ENCODE peak calls at places on chromosome 12, in six cellular contexts. G, T, Z, Q, S and V are unnamed samples.

GRCh38 chr12:93825501-93825888 is 148.3 kb downstream of the CRADD start:
- DNase-seq in G (no peak), T (no peak), Z (no peak), Q (no peak), S (no peak), V (no peak)

GRCh38 chr12:96773031-96773430 is 134.0 kb upstream of the NEDD1 start:
- DNase-seq in G (no peak), T (no peak), Z (no peak), Q (no peak), S (no peak), V (no peak)

GRCh38 chr12:1830981-1831930 is 10.9 kb downstream of the LRTM2 start:
- DNase-seq in G (peak; percentile 71), T (peak; percentile 94), Z (peak; percentile 57), Q (no peak), S (no peak), V (peak; percentile 26)

GRCh38 chr12:49626836-49627235 is 3.5 kb downstream of the PRPF40B start:
- DNase-seq in G (no peak), T (no peak), Z (no peak), Q (no peak), S (no peak), V (no peak)

GRCh38 chr12:94595152-94595551 is 55.2 kb downstream of the TMCC3 start:
- DNase-seq in G (no peak), T (no peak), Z (peak; percentile 62), Q (no peak), S (no peak), V (no peak)

GRCh38 chr12:111767362-111768158 is 827 bp downstream of the ALDH2 start:
- DNase-seq in G (no peak), T (no peak), Z (no peak), Q (no peak), S (peak; percentile 53), V (no peak)

GRCh38 chr12:70154087-70154486 is 89.1 kb upstream of the CNOT2 start:
- DNase-seq in G (no peak), T (no peak), Z (peak; percentile 59), Q (no peak), S (no peak), V (peak; percentile 14)

GRCh38 chr12:48486679-48487078 is 4.4 kb downstream of the C12orf54 start:
- DNase-seq in G (no peak), T (no peak), Z (peak; percentile 51), Q (no peak), S (no peak), V (peak; percentile 34)

DNA sequence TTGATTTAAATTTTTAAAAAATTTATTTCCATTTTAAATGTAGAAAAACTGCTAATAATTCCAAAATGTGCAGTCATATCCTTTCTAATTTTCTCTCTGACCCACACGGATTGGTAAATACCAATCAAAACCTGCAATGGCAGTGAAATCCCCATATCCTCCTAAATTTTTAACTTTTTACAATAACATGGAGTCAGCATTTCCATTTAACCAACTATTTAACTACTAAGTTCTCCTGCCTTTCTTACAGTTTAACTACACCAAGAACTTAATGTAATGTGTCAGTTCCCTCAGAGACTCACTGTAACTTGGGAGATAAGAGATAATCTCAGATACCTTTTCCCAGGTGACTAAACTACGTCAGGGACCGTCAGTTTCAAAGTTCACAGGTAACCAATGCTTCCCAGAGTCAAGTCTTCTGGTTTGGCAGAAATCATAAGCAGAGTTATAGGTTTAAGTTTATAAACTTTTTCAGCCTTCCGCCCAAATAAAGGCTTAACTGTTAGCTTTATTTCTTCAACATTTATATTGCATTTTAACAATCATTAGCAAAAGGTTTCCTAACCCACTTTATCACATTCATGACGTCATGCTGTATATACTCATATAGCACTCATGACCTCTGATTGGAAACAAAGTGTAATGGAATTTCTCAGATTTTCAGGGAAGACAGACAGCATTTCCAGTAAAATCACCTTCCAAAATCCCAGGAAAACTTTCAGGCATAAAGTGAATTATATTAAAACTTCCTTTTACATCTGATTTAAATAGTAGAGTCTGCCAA is 7.6 kb downstream of the KRAS start:
- DNase-seq in G (no peak), T (no peak), Z (no peak), Q (no peak), S (no peak), V (no peak)
- H3K27ac ChIP-seq in G (no peak overlapping the region), T (peak overlapping the region; percentile 33), Z (no peak overlapping the region), Q (no peak overlapping the region), S (peak overlapping the region; percentile 10), V (peak overlapping the region; percentile 16)

GRCh38 chr12:191541-191940 is 22.4 kb downstream of the SLC6A12 start:
- DNase-seq in G (no peak), T (no peak), Z (no peak), Q (no peak), S (no peak), V (no peak)

GRCh38 chr12:190881-191280 is 23.1 kb downstream of the SLC6A12 start:
- DNase-seq in G (no peak), T (no peak), Z (no peak), Q (no peak), S (no peak), V (no peak)

GRCh38 chr12:194276-194675 is 19.7 kb downstream of the SLC6A12 start:
- DNase-seq in G (no peak), T (no peak), Z (no peak), Q (no peak), S (no peak), V (no peak)

GRCh38 chr12:195191-195590 is 18.8 kb downstream of the SLC6A12 start:
- DNase-seq in G (no peak), T (no peak), Z (no peak), Q (no peak), S (no peak), V (no peak)

GRCh38 chr12:193282-193681 is 20.7 kb downstream of the SLC6A12 start:
- DNase-seq in G (no peak), T (no peak), Z (no peak), Q (no peak), S (no peak), V (no peak)
- H3K27ac ChIP-seq in G (no peak overlapping the region), T (no peak overlapping the region), Z (no peak overlapping the region), Q (no peak overlapping the region), S (no peak overlapping the region), V (no peak overlapping the region)

GRCh38 chr12:132164426-132164825 is 20.2 kb downstream of the NOC4L start:
- DNase-seq in G (no peak), T (no peak), Z (no peak), Q (no peak), S (no peak), V (no peak)

GRCh38 chr12:132163911-132164288 is 19.6 kb downstream of the NOC4L start:
- DNase-seq in G (peak; percentile 12), T (no peak), Z (no peak), Q (no peak), S (no peak), V (no peak)

GRCh38 chr12:132161796-132162507 is 17.7 kb downstream of the NOC4L start:
- DNase-seq in G (no peak), T (no peak), Z (no peak), Q (no peak), S (no peak), V (no peak)

GRCh38 chr12:132162508-132163031 is 18.3 kb downstream of the NOC4L start:
- DNase-seq in G (peak; percentile 32), T (no peak), Z (peak; percentile 76), Q (peak; percentile 32), S (no peak), V (no peak)

DNA sequence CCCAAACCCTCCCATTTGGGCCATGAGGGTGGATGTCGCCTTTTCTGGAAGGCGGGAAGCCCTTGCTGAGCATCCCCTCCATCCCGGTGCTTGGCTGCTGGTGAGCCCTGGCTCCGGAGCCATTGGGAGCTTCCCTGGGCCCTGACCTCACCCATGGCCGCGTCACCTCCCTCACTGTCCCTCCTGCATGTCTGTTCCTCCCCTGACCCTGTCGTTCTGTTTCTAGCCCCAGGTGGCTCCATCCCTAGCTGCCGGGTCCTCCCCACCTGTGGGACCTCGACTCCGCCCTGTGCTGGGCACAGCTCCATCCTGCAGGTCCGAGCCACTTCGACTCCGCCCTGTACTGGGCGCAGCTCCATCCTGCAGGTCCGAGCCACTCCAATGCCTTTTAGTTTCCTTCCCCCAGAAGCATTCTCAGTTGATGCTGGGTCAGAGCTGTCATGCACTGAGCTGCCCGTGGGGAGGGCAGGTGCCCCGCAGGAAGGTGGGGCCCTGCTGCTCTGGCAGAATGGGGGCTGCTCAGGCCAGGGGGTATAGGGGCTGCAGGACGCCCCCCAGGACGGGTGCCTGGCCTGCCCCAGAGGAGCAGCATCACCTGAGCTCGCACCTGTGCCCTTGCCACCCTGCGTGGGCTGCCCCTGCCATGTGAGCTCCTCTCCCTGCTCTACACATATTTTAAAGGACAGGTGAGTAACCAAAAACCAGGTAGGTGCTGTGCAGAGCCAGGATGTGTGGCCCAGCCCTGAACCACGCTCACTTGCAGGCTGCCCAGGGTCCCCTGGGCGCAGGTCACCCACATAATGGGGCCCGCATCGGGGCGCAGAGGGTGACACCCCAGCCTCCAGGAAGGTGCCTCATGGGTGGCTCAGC is 19.0 kb downstream of the NOC4L start:
- DNase-seq in G (peak; percentile 14), T (no peak), Z (no peak), Q (no peak), S (no peak), V (no peak)
- H3K27ac ChIP-seq in G (no peak overlapping the region), T (no peak overlapping the region), Z (no peak overlapping the region), Q (no peak overlapping the region), S (no peak overlapping the region), V (no peak overlapping the region)

GRCh38 chr12:57134949-57135348 is 6.7 kb downstream of the LRP1 start:
- DNase-seq in G (no peak), T (no peak), Z (no peak), Q (no peak), S (no peak), V (no peak)

GRCh38 chr12:57135939-57136338 is 7.7 kb downstream of the LRP1 start:
- DNase-seq in G (peak; percentile 83), T (no peak), Z (no peak), Q (no peak), S (no peak), V (no peak)

GRCh38 chr12:57133013-57133569 is 4.8 kb downstream of the LRP1 start:
- DNase-seq in G (no peak), T (no peak), Z (no peak), Q (no peak), S (no peak), V (no peak)

GRCh38 chr12:57133916-57134315 is 5.6 kb downstream of the LRP1 start:
- DNase-seq in G (peak; percentile 46), T (no peak), Z (no peak), Q (no peak), S (no peak), V (no peak)

DNA sequence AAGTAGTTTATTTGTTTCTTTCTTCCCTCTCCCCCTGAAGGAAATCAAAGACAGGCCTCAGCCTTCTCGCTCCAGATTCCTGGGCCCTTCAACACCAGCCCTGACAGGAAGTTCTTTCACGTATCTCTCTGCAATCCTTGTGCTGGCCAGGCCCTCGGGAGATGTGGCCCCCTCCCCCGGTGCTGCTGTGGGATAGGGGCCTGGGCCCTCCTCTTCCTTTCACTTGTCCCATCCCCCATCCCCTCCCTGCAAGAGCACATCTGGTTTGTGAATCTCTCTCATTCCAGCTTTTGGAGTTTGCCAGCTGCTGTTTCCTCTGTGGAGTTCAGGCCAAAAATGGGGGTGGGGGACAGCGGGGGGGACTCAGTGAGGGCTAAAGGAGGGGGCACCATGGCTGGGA is 7.2 kb downstream of the LRP1 start:
- DNase-seq in G (peak; percentile 68), T (no peak), Z (no peak), Q (no peak), S (no peak), V (no peak)
- H3K27ac ChIP-seq in G (peak overlapping the region; percentile 61), T (no peak overlapping the region), Z (no peak overlapping the region), Q (no peak overlapping the region), S (peak overlapping the region; percentile 45), V (no peak overlapping the region)

GRCh38 chr12:57591567-57592325 is 754 bp downstream of the PIP4K2C start:
- DNase-seq in G (no peak), T (peak; percentile 26), Z (peak; percentile 43), Q (no peak), S (peak; percentile 46), V (no peak)
- H3K27ac ChIP-seq in G (peak overlapping the region; percentile 41), T (peak overlapping the region; percentile 28), Z (peak overlapping the region; percentile 78), Q (peak overlapping the region; percentile 63), S (peak overlapping the region; percentile 91), V (peak overlapping the region; percentile 64)